ENCODE peak calls at places on chromosomes 16 and 17, in seven cellular contexts. One of them, this sample, is unnamed.
A peak's percentile ranks its signal among the peaks of the same experiment; 100 is the strongest.

GRCh38 chr17:61450641-61451537 is 1.3 kb upstream of the TBX4 start:
- DNase-seq in IMR-90: no peak
- DNase-seq in SK-N-SH: no peak
- DNase-seq in K562: no peak
- DNase-seq in PC-3: no peak
- DNase-seq in fibroblast of lung: no peak
- DNase-seq in H1: no peak
- DNase-seq in this sample: no peak

GRCh38 chr17:40319651-40320550 is 10.9 kb downstream of the RARA start:
- DNase-seq in PC-3: no peak
- DNase-seq in SK-N-SH: peak; percentile 17
- DNase-seq in H1: no peak
- DNase-seq in fibroblast of lung: no peak
- DNase-seq in IMR-90: no peak
- DNase-seq in K562: no peak
- DNase-seq in this sample: no peak

GRCh38 chr16:31225193-31225592 is 8.3 kb upstream of the PYDC1 start:
- DNase-seq in SK-N-SH: no peak
- DNase-seq in PC-3: no peak
- DNase-seq in fibroblast of lung: no peak
- DNase-seq in K562: peak; percentile 27
- DNase-seq in IMR-90: no peak
- DNase-seq in H1: no peak
- DNase-seq in this sample: no peak

GRCh38 chr17:28714281-28714680 is 2.6 kb upstream of the PROCA1 start:
- DNase-seq in SK-N-SH: no peak
- DNase-seq in PC-3: no peak
- DNase-seq in H1: no peak
- DNase-seq in K562: no peak
- DNase-seq in fibroblast of lung: no peak
- DNase-seq in IMR-90: no peak
- DNase-seq in this sample: no peak

GRCh38 chr16:20799599-20799998 is 6.7 kb downstream of the ERI2 start:
- DNase-seq in fibroblast of lung: peak; percentile 32
- DNase-seq in K562: peak; percentile 22
- DNase-seq in SK-N-SH: no peak
- DNase-seq in PC-3: peak; percentile 13
- DNase-seq in H1: no peak
- DNase-seq in IMR-90: peak; percentile 44
- DNase-seq in this sample: peak; percentile 76

GRCh38 chr17:77644981-77645380 is 313.5 kb upstream of the TNRC6C start:
- DNase-seq in IMR-90: no peak
- DNase-seq in PC-3: no peak
- DNase-seq in SK-N-SH: no peak
- DNase-seq in K562: peak; percentile 25
- DNase-seq in H1: no peak
- DNase-seq in fibroblast of lung: no peak
- DNase-seq in this sample: no peak

GRCh38 chr17:44901323-44901965 is 2.2 kb upstream of the EFTUD2 start:
- DNase-seq in IMR-90: peak; percentile 79
- DNase-seq in K562: no peak
- DNase-seq in SK-N-SH: no peak
- DNase-seq in H1: no peak
- DNase-seq in PC-3: peak; percentile 93
- DNase-seq in fibroblast of lung: peak; percentile 76
- DNase-seq in this sample: no peak

GRCh38 chr16:81831722-81832126 is 52.6 kb downstream of the PLCG2 start:
- DNase-seq in K562: peak; percentile 38
- DNase-seq in PC-3: no peak
- DNase-seq in fibroblast of lung: peak; percentile 41
- DNase-seq in SK-N-SH: no peak
- DNase-seq in H1: no peak
- DNase-seq in IMR-90: no peak
- DNase-seq in this sample: peak; percentile 98

GRCh38 chr17:32882734-32883133 is 5.8 kb upstream of the MYO1D start:
- DNase-seq in SK-N-SH: no peak
- DNase-seq in H1: no peak
- DNase-seq in PC-3: no peak
- DNase-seq in fibroblast of lung: peak; percentile 33
- DNase-seq in IMR-90: peak; percentile 32
- DNase-seq in K562: peak; percentile 68
- DNase-seq in this sample: no peak

GRCh38 chr17:15655162-15655561 is 28.9 kb downstream of the TRIM16 start:
- DNase-seq in K562: no peak
- DNase-seq in H1: no peak
- DNase-seq in PC-3: peak; percentile 57
- DNase-seq in fibroblast of lung: peak; percentile 66
- DNase-seq in IMR-90: no peak
- DNase-seq in SK-N-SH: no peak
- DNase-seq in this sample: no peak

GRCh38 chr16:77657016-77657415 is 65.3 kb upstream of the NUDT7 start:
- DNase-seq in fibroblast of lung: peak; percentile 22
- DNase-seq in SK-N-SH: no peak
- DNase-seq in H1: no peak
- DNase-seq in K562: peak; percentile 75
- DNase-seq in IMR-90: peak; percentile 13
- DNase-seq in PC-3: no peak
- DNase-seq in this sample: no peak

GRCh38 chr17:35368086-35368824 is 5.2 kb downstream of the SLFN11 start:
- DNase-seq in IMR-90: peak; percentile 22
- DNase-seq in SK-N-SH: no peak
- DNase-seq in K562: no peak
- DNase-seq in fibroblast of lung: no peak
- DNase-seq in PC-3: no peak
- DNase-seq in H1: no peak
- DNase-seq in this sample: peak; percentile 82

GRCh38 chr17:62950067-62950466 is 16.0 kb upstream of the TANC2 start:
- DNase-seq in IMR-90: peak; percentile 45
- DNase-seq in SK-N-SH: no peak
- DNase-seq in K562: no peak
- DNase-seq in PC-3: peak; percentile 92
- DNase-seq in H1: no peak
- DNase-seq in fibroblast of lung: peak; percentile 77
- DNase-seq in this sample: peak; percentile 17

GRCh38 chr16:87956169-87956770 is 5.0 kb downstream of the BANP start:
- DNase-seq in PC-3: no peak
- DNase-seq in K562: peak; percentile 64
- DNase-seq in fibroblast of lung: peak; percentile 71
- DNase-seq in SK-N-SH: no peak
- DNase-seq in IMR-90: peak; percentile 83
- DNase-seq in H1: no peak
- DNase-seq in this sample: no peak

DNA sequence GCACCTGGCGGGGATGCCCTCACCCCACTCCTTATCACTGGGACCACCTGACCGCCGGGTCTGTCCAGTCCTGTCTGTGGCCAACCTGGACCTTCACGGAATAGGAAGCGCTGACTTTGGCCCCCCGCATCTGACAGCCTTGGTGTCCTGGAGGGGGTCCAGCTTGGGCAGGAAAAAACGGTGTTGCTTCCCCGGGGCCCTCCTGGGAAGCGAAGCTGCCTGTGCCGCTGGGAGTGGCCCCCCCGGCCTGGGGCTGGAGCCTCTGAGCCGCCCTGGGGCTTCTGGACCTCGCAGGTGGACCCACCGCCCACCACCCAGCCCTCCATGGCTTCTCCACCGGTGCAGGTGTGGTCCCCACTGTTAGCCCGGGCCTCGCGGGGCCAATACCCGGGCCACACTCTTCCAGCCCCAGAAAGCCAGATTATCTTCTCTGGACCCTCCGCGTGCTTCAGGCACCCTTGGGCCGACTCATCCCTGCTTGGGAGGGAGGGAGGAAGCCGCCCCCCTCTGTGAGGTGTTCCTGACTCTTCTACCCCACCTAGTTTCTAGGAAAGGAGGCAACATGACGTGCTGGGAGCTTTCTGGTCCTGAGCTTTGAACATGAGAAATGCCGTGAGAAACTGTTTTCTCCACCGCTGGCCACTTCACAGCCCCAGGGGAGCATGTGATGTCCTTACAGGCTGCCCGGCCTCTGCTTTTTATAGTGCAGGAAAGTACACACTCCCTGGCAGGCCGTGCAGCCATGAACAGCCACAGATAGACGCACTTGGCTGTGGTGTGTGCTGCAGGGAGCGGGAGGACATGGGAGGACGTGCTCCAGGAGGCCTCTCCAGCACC is 1.1 kb downstream of the C1QTNF1 start:
- DNase-seq in IMR-90: no peak
- DNase-seq in SK-N-SH: peak; percentile 42
- DNase-seq in fibroblast of lung: no peak
- DNase-seq in H1: no peak
- DNase-seq in PC-3: peak; percentile 54
- DNase-seq in K562: no peak
- DNase-seq in this sample: no peak
- H3K9ac ChIP-seq in IMR-90: peak overlapping the region; percentile 76
- H3K9ac ChIP-seq in SK-N-SH: peak overlapping the region; percentile 60
- H3K9ac ChIP-seq in fibroblast of lung: peak overlapping the region; percentile 39
- H3K9ac ChIP-seq in H1: no peak overlapping the region
- H3K9ac ChIP-seq in PC-3: peak overlapping the region; percentile 68
- H3K9ac ChIP-seq in K562: no peak overlapping the region
- H3K9ac ChIP-seq in this sample: no peak overlapping the region

DNA sequence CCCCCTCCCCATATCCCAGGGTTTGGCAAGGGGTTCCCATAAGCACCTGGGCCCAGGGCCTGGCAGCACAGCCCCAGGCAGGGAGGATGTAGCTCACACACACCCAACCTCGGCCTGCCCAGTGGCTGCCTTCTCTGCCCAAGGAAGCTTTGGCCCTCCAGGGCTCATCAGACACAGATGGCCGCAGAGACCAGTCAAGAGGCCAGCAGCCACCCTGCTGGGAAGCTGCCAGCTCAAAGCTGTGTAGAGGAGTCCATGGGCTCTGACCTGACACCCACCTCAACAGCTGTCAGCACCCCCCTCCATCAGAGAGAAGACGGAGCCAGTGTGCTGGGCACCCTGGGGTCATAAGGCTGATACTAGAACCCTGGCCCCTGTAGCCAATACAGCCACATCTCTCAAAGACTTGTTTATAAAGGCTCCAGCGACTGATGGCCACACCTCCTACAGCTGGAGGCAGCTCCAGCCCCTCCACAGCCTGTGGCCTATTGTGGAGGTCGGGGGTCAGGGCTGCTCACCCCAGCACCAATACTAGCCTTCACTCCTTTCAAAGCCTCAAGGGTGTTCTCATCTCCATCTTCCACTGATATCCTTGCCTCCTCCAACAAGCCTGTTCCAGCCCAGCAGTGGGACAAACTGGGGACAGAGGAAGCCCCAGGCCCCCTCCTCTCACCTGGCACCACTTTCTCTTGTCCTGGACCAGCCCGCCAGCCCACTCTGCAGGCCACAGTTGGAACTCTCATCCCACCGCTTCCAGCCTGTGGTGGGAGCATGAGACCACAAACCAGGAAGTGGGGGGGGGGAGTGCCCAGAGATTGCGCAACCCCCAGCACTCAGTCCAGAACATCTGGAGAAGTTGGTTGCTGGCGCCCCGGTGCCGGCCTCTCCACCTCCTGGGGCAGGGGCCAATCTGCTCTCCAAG is 2.2 kb upstream of the MPG start:
- DNase-seq in PC-3: no peak
- DNase-seq in IMR-90: peak; percentile 86
- DNase-seq in K562: peak; percentile 73
- DNase-seq in H1: no peak
- DNase-seq in fibroblast of lung: peak; percentile 79
- DNase-seq in SK-N-SH: peak; percentile 63
- DNase-seq in this sample: peak; percentile 55
- H3K9ac ChIP-seq in PC-3: no peak overlapping the region
- H3K9ac ChIP-seq in IMR-90: peak overlapping the region; percentile 13
- H3K9ac ChIP-seq in K562: peak overlapping the region; percentile 76
- H3K9ac ChIP-seq in H1: no peak overlapping the region
- H3K9ac ChIP-seq in fibroblast of lung: peak overlapping the region; percentile 46
- H3K9ac ChIP-seq in SK-N-SH: no peak overlapping the region
- H3K9ac ChIP-seq in this sample: no peak overlapping the region

GRCh38 chr16:66517586-66518263 is 32.2 kb downstream of the TK2 start:
- DNase-seq in H1: no peak
- DNase-seq in PC-3: no peak
- DNase-seq in SK-N-SH: no peak
- DNase-seq in fibroblast of lung: no peak
- DNase-seq in K562: no peak
- DNase-seq in IMR-90: no peak
- DNase-seq in this sample: no peak

GRCh38 chr16:66519482-66519881 is 30.4 kb downstream of the TK2 start:
- DNase-seq in K562: no peak
- DNase-seq in SK-N-SH: no peak
- DNase-seq in H1: no peak
- DNase-seq in IMR-90: no peak
- DNase-seq in fibroblast of lung: no peak
- DNase-seq in PC-3: no peak
- DNase-seq in this sample: no peak

GRCh38 chr16:66516808-66517585 is 32.9 kb downstream of the TK2 start:
- DNase-seq in K562: peak; percentile 95
- DNase-seq in PC-3: peak; percentile 95
- DNase-seq in SK-N-SH: peak; percentile 66
- DNase-seq in IMR-90: peak; percentile 99
- DNase-seq in H1: peak; percentile 36
- DNase-seq in fibroblast of lung: peak; percentile 99
- DNase-seq in this sample: peak; percentile 92

GRCh38 chr16:66515543-66516171 is 34.3 kb downstream of the TK2 start:
- DNase-seq in SK-N-SH: no peak
- DNase-seq in IMR-90: peak; percentile 37
- DNase-seq in H1: peak; percentile 13
- DNase-seq in PC-3: peak; percentile 19
- DNase-seq in fibroblast of lung: peak; percentile 84
- DNase-seq in K562: peak; percentile 37
- DNase-seq in this sample: peak; percentile 68

GRCh38 chr16:66516172-66516807 is 33.6 kb downstream of the TK2 start:
- DNase-seq in H1: no peak
- DNase-seq in PC-3: no peak
- DNase-seq in IMR-90: no peak
- DNase-seq in K562: no peak
- DNase-seq in SK-N-SH: no peak
- DNase-seq in fibroblast of lung: peak; percentile 11
- DNase-seq in this sample: no peak
- H3K9ac ChIP-seq in H1: no peak overlapping the region
- H3K9ac ChIP-seq in PC-3: no peak overlapping the region
- H3K9ac ChIP-seq in IMR-90: peak overlapping the region; percentile 36
- H3K9ac ChIP-seq in K562: peak overlapping the region; percentile 73
- H3K9ac ChIP-seq in SK-N-SH: peak overlapping the region; percentile 39
- H3K9ac ChIP-seq in fibroblast of lung: no peak overlapping the region
- H3K9ac ChIP-seq in this sample: peak overlapping the region; percentile 37

GRCh38 chr16:80616362-80616761 is 75.6 kb downstream of the DYNLRB2 start:
- DNase-seq in K562: no peak
- DNase-seq in SK-N-SH: no peak
- DNase-seq in H1: no peak
- DNase-seq in IMR-90: no peak
- DNase-seq in fibroblast of lung: no peak
- DNase-seq in PC-3: no peak
- DNase-seq in this sample: no peak

GRCh38 chr16:80611930-80612327 is 71.1 kb downstream of the DYNLRB2 start:
- DNase-seq in SK-N-SH: no peak
- DNase-seq in PC-3: no peak
- DNase-seq in fibroblast of lung: no peak
- DNase-seq in K562: peak; percentile 20
- DNase-seq in IMR-90: no peak
- DNase-seq in H1: no peak
- DNase-seq in this sample: no peak

GRCh38 chr16:80612461-80613017 is 71.7 kb downstream of the DYNLRB2 start:
- DNase-seq in K562: no peak
- DNase-seq in H1: no peak
- DNase-seq in SK-N-SH: no peak
- DNase-seq in PC-3: no peak
- DNase-seq in fibroblast of lung: no peak
- DNase-seq in IMR-90: no peak
- DNase-seq in this sample: no peak

GRCh38 chr16:80615751-80616150 is 75.0 kb downstream of the DYNLRB2 start:
- DNase-seq in SK-N-SH: peak; percentile 41
- DNase-seq in fibroblast of lung: no peak
- DNase-seq in K562: no peak
- DNase-seq in H1: no peak
- DNase-seq in PC-3: no peak
- DNase-seq in IMR-90: no peak
- DNase-seq in this sample: no peak

GRCh38 chr16:80614908-80615696 is 74.3 kb downstream of the DYNLRB2 start:
- DNase-seq in IMR-90: peak; percentile 86
- DNase-seq in SK-N-SH: no peak
- DNase-seq in PC-3: peak; percentile 82
- DNase-seq in H1: no peak
- DNase-seq in K562: peak; percentile 23
- DNase-seq in fibroblast of lung: peak; percentile 99
- DNase-seq in this sample: no peak
- H3K9ac ChIP-seq in IMR-90: no peak overlapping the region
- H3K9ac ChIP-seq in SK-N-SH: no peak overlapping the region
- H3K9ac ChIP-seq in PC-3: peak overlapping the region; percentile 50
- H3K9ac ChIP-seq in H1: no peak overlapping the region
- H3K9ac ChIP-seq in K562: no peak overlapping the region
- H3K9ac ChIP-seq in fibroblast of lung: no peak overlapping the region
- H3K9ac ChIP-seq in this sample: no peak overlapping the region